ENCODE peak calls at places on chromosomes 6 and 20, in five cellular contexts. Z, G, Y, H and E are unnamed samples.

GRCh38 chr6:36516991-36517390 is 30.3 kb downstream of the STK38 start:
- DNase-seq in G (no peak), Y (no peak), H (no peak), Z (no peak), E (no peak)

GRCh38 chr6:138987299-138987642 is 782 bp downstream of the REPS1 start:
- DNase-seq in Y (no peak), G (no peak), H (no peak), Z (no peak), E (peak)

GRCh38 chr20:32674362-32674789 is 635 bp upstream of the C20orf203 start:
- DNase-seq in Y (no peak), H (peak), Z (peak), G (peak), E (no peak)

GRCh38 chr6:126804255-126805064 is 314.0 kb upstream of the RSPO3 start:
- DNase-seq in Y (no peak), G (peak), Z (peak), H (peak), E (no peak)

GRCh38 chr6:168031411-168032382 is 34.2 kb downstream of the KIF25 start:
- DNase-seq in Z (no peak), H (no peak), Y (no peak), G (no peak), E (no peak)

GRCh38 chr20:13510837-13511488 is 127.8 kb downstream of the TASP1 start:
- DNase-seq in Y (no peak), Z (peak), G (no peak), H (no peak), E (no peak)

GRCh38 chr20:37161830-37162549 is 17.1 kb upstream of the RPN2 start:
- DNase-seq in H (no peak), Y (peak), Z (no peak), G (no peak), E (no peak)

GRCh38 chr6:75273009-75273408 is 11.6 kb downstream of the TMEM30A start:
- DNase-seq in Y (no peak), G (no peak), Z (no peak), H (no peak), E (no peak)

GRCh38 chr20:5557123-5557522 is 193.1 kb upstream of the SHLD1 start:
- DNase-seq in H (peak), Z (no peak), Y (no peak), G (peak), E (no peak)

GRCh38 chr6:56026461-56027180 is 151.2 kb upstream of the BMP5 start:
- DNase-seq in Z (no peak), H (no peak), G (no peak), Y (no peak), E (no peak)

GRCh38 chr6:137927777-137928218 is 60.7 kb downstream of the TNFAIP3 start:
- DNase-seq in Z (no peak), G (peak), Y (no peak), H (no peak), E (peak)

GRCh38 chr6:71181565-71181964 is 107.0 kb upstream of the OGFRL1 start:
- DNase-seq in H (no peak), Y (no peak), Z (no peak), G (no peak), E (no peak)

GRCh38 chr6:45895569-45895968 is 120.1 kb downstream of the CLIC5 start:
- DNase-seq in Z (no peak), G (no peak), Y (no peak), H (no peak), E (no peak)

GRCh38 chr20:16059841-16060240 is 513.4 kb downstream of the KIF16B start:
- DNase-seq in Y (no peak), G (no peak), H (no peak), Z (no peak), E (no peak)

GRCh38 chr20:14445310-14445709 is 107.9 kb upstream of the FLRT3 start:
- DNase-seq in G (no peak), H (no peak), Y (no peak), Z (no peak), E (no peak)

GRCh38 chr6:151679081-151679480 is 128.4 kb upstream of the ESR1 start:
- DNase-seq in G (no peak), Y (no peak), H (no peak), Z (no peak), E (no peak)

GRCh38 chr6:39224058-39224457 is 5.2 kb downstream of the KCNK5 start:
- DNase-seq in Z (no peak), Y (no peak), H (no peak), G (no peak), E (no peak)

GRCh38 chr6:1766663-1767062 is 156.9 kb downstream of the FOXC1 start:
- DNase-seq in H (no peak), Y (no peak), Z (peak), G (no peak), E (no peak)

GRCh38 chr20:61185841-61186601 is 66.0 kb upstream of the CDH4 start:
- DNase-seq in Y (no peak), G (no peak), H (no peak), Z (no peak), E (no peak)

GRCh38 chr6:108541843-108542795 is 18.6 kb upstream of the FOXO3 start:
- DNase-seq in Z (peak), G (peak), H (peak), Y (peak), E (peak)

GRCh38 chr6:3026811-3027626 is 27.3 kb downstream of the NQO2 start:
- DNase-seq in Z (no peak), G (no peak), H (no peak), Y (no peak), E (no peak)